ENCODE peak calls at places on chromosomes 11 and 22, in four cellular contexts. R is H7, X is mammary epithelial cell, J is fibroblast of lung. I is an unnamed sample.

GRCh38 chr11:92211576-92212167 is 12.9 kb upstream of the FAT3 start:
- DNase-seq in J (peak), R (peak), X (peak), I (peak)

GRCh38 chr11:67276821-67277230 is 10.6 kb downstream of the GRK2 start:
- DNase-seq in X (no peak), J (peak), R (peak), I (no peak)

GRCh38 chr11:92480519-92480918 is 255.9 kb downstream of the FAT3 start:
- DNase-seq in R (no peak), J (peak), X (no peak), I (peak)

GRCh38 chr11:2140411-2141400 is 1.5 kb upstream of the IGF2 start:
- DNase-seq in R (peak), J (no peak), X (peak), I (no peak)

GRCh38 chr11:4459470-4459869 is 10.4 kb downstream of the OR52K2 start:
- DNase-seq in J (no peak), X (peak), R (no peak), I (peak)

GRCh38 chr11:71086687-71087258 is 165.6 kb downstream of the SHANK2 start:
- DNase-seq in X (peak), J (peak), R (peak), I (peak)

GRCh38 chr11:104823638-104824037 is 74.6 kb downstream of the CASP12 start:
- DNase-seq in J (no peak), X (no peak), R (no peak), I (no peak)

GRCh38 chr11:123434911-123435310 is 4.8 kb downstream of the GRAMD1B start:
- DNase-seq in R (peak), X (no peak), J (no peak), I (no peak)

GRCh38 chr11:2798951-2799761 is 86.4 kb downstream of the CDKN1C start:
- DNase-seq in X (no peak), R (no peak), J (peak), I (no peak)

GRCh38 chr11:1879941-1880720 is 11.6 kb downstream of the PRR33 start:
- DNase-seq in X (no peak), J (peak), R (peak), I (no peak)

GRCh38 chr11:2348986-2349385 is 28.1 kb upstream of the CD81 start:
- DNase-seq in X (peak), J (peak), R (no peak), I (peak)

GRCh38 chr11:132430352-132431091 is 1060.1 kb downstream of the NTM start:
- DNase-seq in R (no peak), X (no peak), J (peak), I (no peak)

GRCh38 chr11:2666828-2667570 is 32.8 kb downstream of the KCNQ1OT1 start:
- DNase-seq in R (no peak), J (no peak), X (no peak), I (no peak)

GRCh38 chr22:42855211-42855610 is 1.9 kb downstream of the ARFGAP3 start:
- DNase-seq in X (no peak), R (no peak), J (no peak), I (no peak)

GRCh38 chr11:34284836-34285235 is 73.0 kb downstream of the ABTB2 start:
- DNase-seq in R (no peak), X (no peak), J (no peak), I (no peak)

GRCh38 chr11:36367806-36368680 is 72.0 kb downstream of the PRR5L start:
- DNase-seq in X (no peak), R (no peak), J (no peak), I (no peak)

GRCh38 chr11:65802841-65803240 is 16.0 kb downstream of the OVOL1 start:
- DNase-seq in R (peak), J (no peak), X (no peak), I (no peak)

GRCh38 chr11:6856871-6857270 is 6.0 kb upstream of the OR10A2 start:
- DNase-seq in J (no peak), R (no peak), X (peak), I (peak)

GRCh38 chr11:69342588-69343330 is 48.8 kb downstream of the MYEOV start:
- DNase-seq in R (no peak), X (no peak), J (no peak), I (no peak)

GRCh38 chr22:46070722-46071450 is 79.4 kb upstream of the PPARA start:
- DNase-seq in X (peak), R (peak), J (peak), I (peak)

DNA sequence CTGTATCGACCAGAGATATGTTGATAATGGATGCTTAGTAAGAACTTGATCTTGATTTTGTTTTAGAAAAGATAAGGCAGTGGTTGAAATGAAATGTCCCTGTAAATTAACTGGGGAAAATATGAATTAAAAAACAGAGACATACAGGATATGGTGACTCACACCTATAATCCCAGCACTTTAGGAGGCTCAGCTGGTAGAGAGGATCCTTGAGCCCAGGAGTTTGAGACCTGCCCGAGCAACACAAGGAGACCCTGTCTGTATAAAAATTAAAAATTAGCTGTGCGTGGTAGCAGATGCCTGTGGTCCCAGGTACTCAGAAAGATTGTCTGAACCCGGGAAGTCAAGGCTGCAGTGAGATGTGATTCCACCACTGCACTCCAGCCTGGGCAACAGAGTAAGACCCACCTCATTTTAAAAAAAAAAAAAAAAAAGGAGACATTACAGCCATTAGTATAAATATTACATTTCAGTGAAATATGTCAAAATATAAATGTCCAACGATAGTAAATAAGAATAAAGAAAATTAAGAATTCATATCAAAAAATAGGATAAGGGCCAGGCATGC is 4.6 kb downstream of the PICALM start:
- DNase-seq in X (peak), R (no peak), J (no peak), I (peak)
- H3K4me3 ChIP-seq in X (peak), R (no peak), J (peak), I (peak)

DNA sequence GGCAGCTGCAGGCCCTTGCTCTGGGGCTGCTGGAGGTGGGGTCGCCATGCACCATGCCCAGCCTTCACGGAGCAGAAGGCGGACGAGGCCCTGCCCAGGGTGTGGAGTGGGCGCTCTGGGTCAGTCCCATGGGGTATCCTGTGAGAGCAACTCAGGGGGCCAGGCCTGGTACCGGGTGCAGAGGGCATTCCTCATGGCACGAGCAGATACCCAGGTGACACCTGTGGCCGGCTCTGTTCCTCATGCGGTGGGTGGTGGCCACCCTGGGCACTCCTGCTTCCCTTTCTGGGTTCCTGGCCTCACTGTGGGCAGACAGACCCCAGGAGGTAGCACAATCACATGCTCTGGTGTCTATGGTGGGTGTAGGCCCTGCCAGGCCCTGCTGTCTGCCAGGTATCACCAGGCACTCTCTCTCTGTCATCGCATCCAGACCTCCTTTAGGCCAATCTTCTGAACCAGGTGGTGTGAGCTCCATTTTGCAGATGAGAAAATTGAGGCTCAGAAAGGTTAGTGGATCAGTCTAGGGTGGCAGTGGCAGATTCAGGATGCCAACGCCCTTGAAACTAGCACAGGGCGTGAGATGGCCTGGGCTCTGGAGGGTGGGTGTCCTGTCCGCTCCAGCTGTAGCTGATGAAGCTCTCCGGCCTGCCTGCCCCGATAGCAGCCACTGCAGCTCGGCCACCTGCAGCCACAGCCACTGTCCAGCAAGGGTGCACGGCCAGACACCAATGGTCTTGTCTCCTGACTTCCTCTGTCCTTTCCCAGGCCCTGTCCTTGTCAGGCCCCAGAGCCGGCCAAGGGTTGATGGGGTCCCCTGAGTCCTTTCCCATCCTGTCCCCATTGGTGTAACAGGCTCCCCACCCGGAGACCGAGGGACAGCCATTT is 15.1 kb downstream of the DGKZ start:
- DNase-seq in X (no peak), R (no peak), J (no peak), I (no peak)
- H3K4me3 ChIP-seq in X (no peak), R (no peak), J (no peak), I (no peak)

GRCh38 chr11:13962198-13962561 is 343 bp upstream of the SPON1 start:
- DNase-seq in J (no peak), X (no peak), R (no peak), I (no peak)
- H3K4me3 ChIP-seq in J (peak), X (no peak), R (peak), I (no peak)

DNA sequence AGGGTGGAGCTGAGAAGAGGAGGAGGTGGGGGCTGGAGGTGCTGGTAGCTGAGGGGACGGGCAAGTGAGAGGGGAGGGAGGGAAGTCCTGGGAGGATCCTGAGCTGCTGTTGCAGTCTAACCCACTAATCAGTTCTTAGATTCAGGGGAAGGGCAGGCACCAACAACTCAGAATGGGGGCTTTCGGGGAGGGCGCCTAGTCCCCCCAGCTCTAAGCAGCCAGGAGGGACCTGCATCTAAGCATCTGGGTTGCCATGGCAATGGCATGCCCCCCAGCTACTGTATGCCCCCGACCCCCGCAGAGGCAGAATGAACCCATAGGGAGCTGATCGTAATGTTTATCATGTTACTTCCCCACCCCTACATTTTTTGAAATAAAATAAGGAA is 24.4 kb downstream of the FADS3 start:
- DNase-seq in J (no peak), R (no peak), X (no peak), I (no peak)
- H3K4me3 ChIP-seq in J (no peak), R (no peak), X (no peak), I (no peak)

GRCh38 chr22:38257170-38257569 is 15.6 kb downstream of the TMEM184B start:
- DNase-seq in J (peak), X (no peak), R (no peak), I (no peak)
- H3K4me3 ChIP-seq in J (peak), X (no peak), R (no peak), I (no peak)